ENCODE peak calls at places on chromosomes 3 and 15, in four cellular contexts. P is transverse colon, K is uterus, V is IMR-90. J is an unnamed sample.

GRCh38 chr3:180040966-180041365 is 4.2 kb upstream of the PEX5L start:
- DNase-seq in P (no peak), V (no peak), K (no peak), J (no peak)

GRCh38 chr15:66870880-66871388 is 168.9 kb downstream of the SMAD6 start:
- DNase-seq in P (no peak), V (no peak), K (no peak), J (no peak)

GRCh38 chr3:184322731-184323487 is 8.5 kb downstream of the EIF4G1 start:
- DNase-seq in V (no peak), K (peak; percentile 67), P (no peak), J (no peak)

GRCh38 chr3:124650798-124651197 is 79.5 kb upstream of the UMPS start:
- DNase-seq in V (no peak), P (no peak), K (no peak), J (no peak)

GRCh38 chr15:22933641-22934061 is 46.5 kb downstream of the CYFIP1 start:
- DNase-seq in K (no peak), P (no peak), V (peak; percentile 14), J (no peak)

GRCh38 chr3:175777495-175777894 is 918.4 kb downstream of the NAALADL2 start:
- DNase-seq in P (no peak), V (peak; percentile 20), K (no peak), J (no peak)

GRCh38 chr3:127408684-127409420 is 121.0 kb upstream of the PRR20G start:
- DNase-seq in P (no peak), K (no peak), V (no peak), J (no peak)

GRCh38 chr15:71752604-71753289 is 57.6 kb upstream of the NR2E3 start:
- DNase-seq in V (peak; percentile 94), K (no peak), P (peak; percentile 84), J (peak; percentile 20)

GRCh38 chr3:151203053-151203420 is at the start of gene GPR171:
- DNase-seq in V (no peak), K (no peak), P (peak; percentile 29), J (no peak)

GRCh38 chr3:169759256-169759655 is 5.6 kb downstream of the TERC start:
- DNase-seq in P (no peak), K (no peak), V (peak; percentile 75), J (no peak)

GRCh38 chr3:111884411-111885018 is 25.4 kb downstream of the PHLDB2 start:
- DNase-seq in P (no peak), V (no peak), K (peak; percentile 32), J (no peak)

GRCh38 chr3:42148982-42149432 is 57.9 kb downstream of the TRAK1 start:
- DNase-seq in K (peak; percentile 65), P (peak; percentile 40), V (peak; percentile 91), J (peak; percentile 29)

GRCh38 chr15:69535101-69535638 is 82.6 kb downstream of the RPLP1 start:
- DNase-seq in V (peak; percentile 70), K (no peak), P (no peak), J (no peak)

GRCh38 chr15:78761020-78761419 is 50.2 kb downstream of the ADAMTS7 start:
- DNase-seq in K (no peak), P (no peak), V (no peak), J (no peak)

GRCh38 chr15:99564221-99565030 is 1.4 kb upstream of the MEF2A start:
- DNase-seq in V (peak; percentile 13), K (peak; percentile 32), P (peak; percentile 19), J (peak; percentile 31)

GRCh38 chr15:78492841-78493240 is 14.5 kb upstream of the HYKK start:
- DNase-seq in K (no peak), P (no peak), V (peak; percentile 16), J (no peak)

GRCh38 chr15:91294795-91295194 is 194.7 kb downstream of the SV2B start:
- DNase-seq in P (no peak), K (no peak), V (no peak), J (no peak)

GRCh38 chr3:58120075-58120812 is 90.5 kb downstream of the DNASE1L3 start:
- DNase-seq in P (no peak), V (no peak), K (no peak), J (no peak)

GRCh38 chr3:46619845-46620778 is 7.8 kb downstream of the FAM240A start:
- DNase-seq in P (no peak), K (no peak), V (no peak), J (peak; percentile 28)

GRCh38 chr15:40217166-40217785 is 21.6 kb upstream of the PAK6 start:
- DNase-seq in P (peak; percentile 55), V (peak; percentile 70), K (no peak), J (peak; percentile 40)

GRCh38 chr3:183541738-183542137 is 13.8 kb downstream of the KLHL6 start:
- DNase-seq in K (no peak), V (no peak), P (no peak), J (no peak)

GRCh38 chr3:141432904-141433303 is 53.9 kb upstream of the RASA2 start:
- DNase-seq in K (no peak), P (no peak), V (no peak), J (no peak)
- H3K36me3 ChIP-seq in K (no peaks in the 10 kb centered on the region), P (no peaks in the 10 kb centered on the region), V (peaks cover 43% of the 10 kb centered on the region), J (no peaks in the 10 kb centered on the region)

GRCh38 chr15:28262438-28262837 is 59.5 kb downstream of the HERC2 start:
- DNase-seq in V (no peak), K (no peak), P (no peak), J (no peak)
- H3K36me3 ChIP-seq in V (peaks cover 37% of the 10 kb centered on the region), K (no peaks in the 10 kb centered on the region), P (peaks cover 15% of the 10 kb centered on the region), J (peaks cover 25% of the 10 kb centered on the region)

GRCh38 chr3:12515631-12516030 is 29.7 kb downstream of the MKRN2OS start:
- DNase-seq in K (no peak), V (no peak), P (no peak), J (no peak)

GRCh38 chr3:12516873-12517272 is 28.4 kb downstream of the MKRN2OS start:
- DNase-seq in V (no peak), K (no peak), P (no peak), J (peak; percentile 30)

GRCh38 chr3:12509466-12509865 is 25.2 kb downstream of the TSEN2 start:
- DNase-seq in V (no peak), K (no peak), P (no peak), J (no peak)

GRCh38 chr3:12513694-12514446 is 29.6 kb downstream of the TSEN2 start:
- DNase-seq in P (no peak), K (no peak), V (no peak), J (no peak)

DNA sequence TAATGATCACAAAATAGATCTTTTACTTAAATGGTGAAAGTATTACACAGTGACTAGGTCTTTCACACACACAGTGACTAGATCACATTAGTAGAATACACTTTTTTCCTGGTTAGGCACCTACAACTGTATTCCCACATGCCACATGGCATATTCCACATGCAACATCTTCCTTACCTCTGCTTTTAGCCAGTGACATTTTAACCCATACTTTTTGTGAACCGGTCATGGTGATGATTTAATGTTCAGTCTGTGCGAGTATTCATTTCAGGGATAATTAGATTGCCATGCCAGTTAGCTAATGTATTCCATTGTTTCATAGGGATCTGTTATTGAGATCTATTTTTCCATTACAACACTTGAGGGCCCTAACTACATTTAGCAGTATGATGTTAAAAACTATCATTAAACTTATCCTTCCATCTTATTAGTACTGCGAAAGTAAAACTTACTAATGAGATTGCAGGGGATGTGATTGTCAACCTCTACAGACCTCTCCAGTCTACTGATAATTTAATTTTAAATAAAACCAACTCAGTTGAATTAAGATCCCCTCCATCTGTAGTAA is 28.3 kb downstream of the TSEN2 start:
- DNase-seq in P (no peak), V (no peak), K (no peak), J (no peak)
- H3K36me3 ChIP-seq in P (no peaks in the 10 kb centered on the region), V (peaks cover 1% of the 10 kb centered on the region), K (no peaks in the 10 kb centered on the region), J (no peaks in the 10 kb centered on the region)

GRCh38 chr3:15223684-15224575 is 17.9 kb downstream of the CAPN7 start:
- DNase-seq in P (no peak), K (no peak), V (peak; percentile 64), J (no peak)

GRCh38 chr3:15228147-15228546 is 22.1 kb downstream of the CAPN7 start:
- DNase-seq in V (no peak), K (no peak), P (no peak), J (no peak)

DNA sequence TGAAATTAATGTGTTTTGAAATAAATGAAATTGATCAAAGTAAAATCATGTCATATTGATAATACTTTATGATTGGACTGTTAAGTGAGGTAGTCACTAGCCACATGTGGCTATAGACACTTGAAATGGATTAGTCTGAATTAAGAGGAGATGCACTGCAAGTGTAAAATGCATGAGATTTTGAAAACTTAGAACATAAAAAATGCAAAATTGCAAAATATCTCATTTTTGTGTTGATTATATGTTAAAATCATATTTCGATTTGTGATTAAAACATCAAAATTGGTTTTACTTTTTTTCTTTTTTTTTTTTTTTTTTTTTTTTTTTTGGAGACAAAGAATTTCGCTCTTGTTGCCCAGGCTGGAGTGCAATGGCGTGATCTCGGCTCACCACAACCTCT is 23.2 kb downstream of the CAPN7 start:
- DNase-seq in V (no peak), K (no peak), P (no peak), J (no peak)
- H3K36me3 ChIP-seq in V (peaks cover 21% of the 10 kb centered on the region), K (no peaks in the 10 kb centered on the region), P (peaks cover 35% of the 10 kb centered on the region), J (peaks cover 58% of the 10 kb centered on the region)

GRCh38 chr3:39101022-39101689 is 6.3 kb downstream of the GORASP1 start:
- DNase-seq in P (peak; percentile 39), K (no peak), V (peak; percentile 26), J (peak; percentile 27)
- H3K36me3 ChIP-seq in P (peaks cover 17% of the 10 kb centered on the region), K (no peaks in the 10 kb centered on the region), V (peaks cover 40% of the 10 kb centered on the region), J (peaks cover 33% of the 10 kb centered on the region)

DNA sequence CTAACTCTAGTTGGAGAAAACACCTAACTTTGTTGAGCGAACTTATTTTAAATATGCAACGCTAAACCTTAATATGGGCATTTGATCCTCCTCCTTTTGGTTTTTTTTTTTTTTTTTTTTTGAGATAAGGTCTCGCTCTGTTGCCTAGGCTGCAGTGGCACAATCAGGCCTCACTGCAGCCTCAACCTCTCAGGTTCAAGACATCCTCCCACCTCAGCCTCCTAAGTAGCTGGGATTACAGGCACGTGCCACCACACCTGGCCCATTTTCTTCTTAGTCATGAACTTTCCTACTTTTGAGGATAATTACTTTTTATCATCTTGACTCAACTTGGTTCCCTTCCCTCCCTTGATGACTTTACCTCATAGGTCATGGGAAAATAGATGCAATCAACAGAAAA is 3.9 kb downstream of the NUSAP1 start:
- DNase-seq in P (no peak), V (no peak), K (no peak), J (no peak)
- H3K36me3 ChIP-seq in P (no peaks in the 10 kb centered on the region), V (no peaks in the 10 kb centered on the region), K (no peaks in the 10 kb centered on the region), J (no peaks in the 10 kb centered on the region)

DNA sequence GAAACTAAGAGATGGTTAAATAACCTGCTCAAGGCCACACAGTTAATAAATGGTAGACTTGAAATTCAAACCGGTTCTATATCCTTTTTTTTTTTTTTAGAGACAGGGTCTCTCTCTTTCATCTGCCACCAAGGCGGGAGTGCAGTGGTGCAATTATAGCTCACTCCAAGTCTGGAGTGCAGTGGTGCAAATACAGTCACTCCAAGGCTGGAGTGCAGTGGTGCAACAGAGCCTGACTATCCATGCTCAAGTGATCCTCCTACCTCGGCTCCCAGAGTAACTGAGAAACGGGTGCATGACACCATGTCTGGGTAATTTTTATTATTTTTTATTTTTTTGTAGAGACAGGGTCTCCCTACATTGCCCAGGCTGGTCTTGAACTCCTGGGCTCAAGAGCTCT is 23.4 kb downstream of the DPP8 start:
- DNase-seq in V (no peak), K (no peak), P (no peak), J (peak; percentile 53)
- H3K36me3 ChIP-seq in V (peaks cover 32% of the 10 kb centered on the region), K (no peaks in the 10 kb centered on the region), P (peaks cover 50% of the 10 kb centered on the region), J (peaks cover 28% of the 10 kb centered on the region)

DNA sequence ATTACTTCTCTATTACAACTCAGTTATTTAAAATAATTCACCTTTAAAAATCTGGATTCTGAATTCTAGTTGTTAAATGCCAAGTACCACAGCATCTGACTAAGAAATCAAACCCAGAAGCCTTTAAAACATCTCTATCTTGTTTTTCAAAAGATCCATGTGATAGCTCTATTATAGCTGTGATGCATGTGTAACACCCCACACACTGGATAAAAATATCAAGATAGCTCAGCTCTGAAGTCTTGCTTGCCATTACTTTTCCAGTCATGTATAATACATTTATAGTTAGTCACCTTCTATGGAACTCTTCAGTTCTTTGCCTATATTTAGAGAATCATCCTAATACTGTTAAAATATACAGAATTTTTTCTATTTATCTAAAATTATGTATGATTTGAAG is 11.6 kb downstream of the ARPP19 start:
- DNase-seq in P (no peak), V (peak; percentile 45), K (no peak), J (no peak)
- H3K36me3 ChIP-seq in P (no peaks in the 10 kb centered on the region), V (peaks cover 3% of the 10 kb centered on the region), K (no peaks in the 10 kb centered on the region), J (no peaks in the 10 kb centered on the region)